ENCODE peak calls at places on chromosomes 5 and 9, in four cellular contexts. Z is GM12878, Y is IMR-90, K is tibial nerve. N is an unnamed sample.

GRCh38 chr9:36213989-36214388 is 23.3 kb downstream of the CLTA start:
- DNase-seq in K (no peak), Y (no peak), Z (no peak), N (no peak)

GRCh38 chr5:170747851-170748250 is 35.7 kb upstream of the GABRP start:
- DNase-seq in Z (no peak), K (no peak), Y (no peak), N (no peak)

GRCh38 chr9:27292646-27293045 is 4.3 kb downstream of the EQTN start:
- DNase-seq in Y (peak), K (peak), Z (no peak), N (peak)

GRCh38 chr5:160506006-160507004 is 84.7 kb downstream of the PTTG1 start:
- DNase-seq in Z (no peak), Y (peak), K (peak), N (peak)

GRCh38 chr5:10595678-10596309 is 31.9 kb downstream of the ANKRD33B start:
- DNase-seq in Y (peak), Z (no peak), K (peak), N (no peak)

GRCh38 chr9:134331186-134332025 is 5.2 kb downstream of the RXRA start:
- DNase-seq in K (no peak), Z (no peak), Y (no peak), N (no peak)

GRCh38 chr9:35203531-35203930 is 41.7 kb downstream of the UNC13B start:
- DNase-seq in K (no peak), Y (no peak), Z (no peak), N (no peak)

GRCh38 chr5:8851101-8851500 is 694.8 kb downstream of the SEMA5A start:
- DNase-seq in Z (no peak), K (no peak), Y (no peak), N (no peak)

GRCh38 chr5:33736510-33736909 is 155.3 kb downstream of the ADAMTS12 start:
- DNase-seq in Y (peak), K (no peak), Z (no peak), N (no peak)

GRCh38 chr5:141330299-141331080 is at the start of gene PCDHGA1:
- DNase-seq in K (no peak), Z (no peak), Y (peak), N (no peak)

GRCh38 chr9:135811796-135812195 is 95.5 kb downstream of the CAMSAP1 start:
- DNase-seq in Z (no peak), Y (peak), K (no peak), N (no peak)

GRCh38 chr9:110072597-110073355 is 135.2 kb downstream of the C9orf152 start:
- DNase-seq in Z (no peak), K (no peak), Y (no peak), N (no peak)

GRCh38 chr9:110049699-110050450 is 158.1 kb downstream of the C9orf152 start:
- DNase-seq in Z (no peak), Y (no peak), K (no peak), N (no peak)

GRCh38 chr5:158207733-158208132 is 348.8 kb upstream of the CLINT1 start:
- DNase-seq in Y (no peak), Z (no peak), K (no peak), N (no peak)

GRCh38 chr9:116417464-116417863 is 263.9 kb downstream of the PAPPA start:
- DNase-seq in Y (no peak), K (no peak), Z (no peak), N (no peak)

GRCh38 chr5:159184858-159185381 is 24.4 kb downstream of the RNF145 start:
- DNase-seq in Y (peak), K (no peak), Z (no peak), N (no peak)

GRCh38 chr5:176402684-176403083 is 13.7 kb downstream of the CLTB start:
- DNase-seq in Z (no peak), Y (no peak), K (no peak), N (no peak)

GRCh38 chr5:160290751-160291150 is 21.6 kb downstream of the CCNJL start:
- DNase-seq in Y (no peak), K (no peak), Z (no peak), N (peak)

GRCh38 chr5:65440456-65440855 is 41.3 kb downstream of the ADAMTS6 start:
- DNase-seq in K (no peak), Y (no peak), Z (no peak), N (no peak)

GRCh38 chr5:131619102-131619501 is 15.9 kb downstream of the RAPGEF6 start:
- DNase-seq in Z (no peak), Y (no peak), K (no peak), N (no peak)

GRCh38 chr9:68455436-68455835 is 85.2 kb downstream of the TMEM252 start:
- DNase-seq in Z (no peak), K (no peak), Y (no peak), N (no peak)

GRCh38 chr5:115398726-115399125 is 102.3 kb upstream of the CCDC112 start:
- DNase-seq in K (no peak), Z (no peak), Y (peak), N (no peak)

GRCh38 chr5:39076757-39077475 is 2.7 kb upstream of the RICTOR start:
- DNase-seq in K (no peak), Z (peak), Y (peak), N (no peak)

GRCh38 chr5:143781993-143782520 is 29.9 kb upstream of the HMHB1 start:
- DNase-seq in K (no peak), Z (no peak), Y (peak), N (no peak)

GRCh38 chr5:151459680-151460079 is 12.3 kb downstream of the SLC36A1 start:
- DNase-seq in K (no peak), Y (peak), Z (no peak), N (no peak)

GRCh38 chr5:168875839-168876238 is 296.7 kb upstream of the PANK3 start:
- DNase-seq in Y (no peak), Z (no peak), K (no peak), N (no peak)

GRCh38 chr5:170787216-170787615 is 3.7 kb downstream of the GABRP start:
- DNase-seq in Z (no peak), K (no peak), Y (no peak), N (no peak)

GRCh38 chr9:136200424-136200823 is 4.5 kb downstream of the LHX3 start:
- DNase-seq in Z (no peak), Y (no peak), K (no peak), N (no peak)

GRCh38 chr9:97046228-97046627 is 7.3 kb upstream of the CTSV start:
- DNase-seq in Z (no peak), Y (peak), K (no peak), N (peak)

GRCh38 chr5:179906795-179907569 is 715 bp downstream of the TBC1D9B start:
- DNase-seq in K (no peak), Z (no peak), Y (peak), N (no peak)

GRCh38 chr9:88789785-88790184 is 201.5 kb upstream of the S1PR3 start:
- DNase-seq in K (no peak), Z (no peak), Y (peak), N (no peak)

GRCh38 chr5:139388198-139388821 is 1.4 kb downstream of the MZB1 start:
- DNase-seq in Z (no peak), K (no peak), Y (peak), N (no peak)

GRCh38 chr5:61100425-61100824 is 61.8 kb downstream of the SMIM15 start:
- DNase-seq in Z (no peak), K (no peak), Y (no peak), N (no peak)

GRCh38 chr5:151699071-151699901 is 12.6 kb upstream of the SPARC start:
- DNase-seq in Z (no peak), K (no peak), Y (peak), N (peak)

GRCh38 chr5:157345485-157345884 is 79.6 kb downstream of the CYFIP2 start:
- DNase-seq in Y (no peak), Z (no peak), K (no peak), N (no peak)

GRCh38 chr5:143047091-143047490 is 276.9 kb downstream of the ARHGAP26 start:
- DNase-seq in K (no peak), Z (no peak), Y (no peak), N (no peak)

GRCh38 chr9:6931913-6932312 is 174.1 kb downstream of the KDM4C start:
- DNase-seq in K (no peak), Z (no peak), Y (peak), N (no peak)

GRCh38 chr9:89926691-89927220 is 321.9 kb downstream of the GADD45G start:
- DNase-seq in K (no peak), Y (no peak), Z (no peak), N (peak)

GRCh38 chr9:5876711-5877110 is 14.0 kb upstream of the MLANA start:
- DNase-seq in Y (no peak), K (no peak), Z (no peak), N (no peak)

GRCh38 chr5:158560170-158560569 is 539.5 kb downstream of the EBF1 start:
- DNase-seq in Y (no peak), K (no peak), Z (peak), N (no peak)

GRCh38 chr5:14174235-14174636 is 31.1 kb downstream of the TRIO start:
- DNase-seq in K (no peak), Z (peak), Y (peak), N (no peak)
- TF ChIP-seq POLR2A in K (no peak), Z (peak), Y (no peak), N (no peak)

DNA sequence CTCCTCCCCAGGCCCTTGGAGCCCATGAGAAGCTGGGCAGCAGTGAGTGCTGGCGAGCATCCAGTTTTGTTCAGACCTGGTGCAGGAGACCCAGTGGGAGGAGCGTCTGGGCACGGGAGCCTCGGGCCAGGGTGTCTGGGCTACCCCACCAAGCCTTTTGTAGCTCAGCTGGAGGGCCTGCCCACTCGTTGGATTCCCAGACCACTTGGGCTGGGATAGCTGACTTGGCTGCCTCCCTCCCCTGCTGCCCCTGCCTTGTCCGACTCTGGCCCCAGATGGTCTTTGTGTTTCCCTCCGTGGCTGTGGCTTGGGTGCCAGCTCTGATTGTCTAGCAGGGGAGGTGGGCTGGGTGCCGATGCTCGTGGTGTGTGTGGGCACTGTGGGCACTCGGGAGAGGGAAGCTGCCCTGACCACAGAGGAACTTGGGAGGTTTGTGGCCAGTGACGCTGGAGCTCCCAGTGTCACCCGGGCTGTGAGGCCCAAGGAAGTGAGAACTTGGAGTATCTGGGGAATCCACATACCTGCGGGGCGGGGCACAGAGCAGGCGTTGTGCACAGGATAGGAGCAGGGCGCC is 47.3 kb downstream of the WNK2 start:
- DNase-seq in Y (no peak), Z (no peak), K (no peak), N (no peak)
- TF ChIP-seq POLR2A in Y (no peak), Z (no peak), K (no peak), N (no peak)

DNA sequence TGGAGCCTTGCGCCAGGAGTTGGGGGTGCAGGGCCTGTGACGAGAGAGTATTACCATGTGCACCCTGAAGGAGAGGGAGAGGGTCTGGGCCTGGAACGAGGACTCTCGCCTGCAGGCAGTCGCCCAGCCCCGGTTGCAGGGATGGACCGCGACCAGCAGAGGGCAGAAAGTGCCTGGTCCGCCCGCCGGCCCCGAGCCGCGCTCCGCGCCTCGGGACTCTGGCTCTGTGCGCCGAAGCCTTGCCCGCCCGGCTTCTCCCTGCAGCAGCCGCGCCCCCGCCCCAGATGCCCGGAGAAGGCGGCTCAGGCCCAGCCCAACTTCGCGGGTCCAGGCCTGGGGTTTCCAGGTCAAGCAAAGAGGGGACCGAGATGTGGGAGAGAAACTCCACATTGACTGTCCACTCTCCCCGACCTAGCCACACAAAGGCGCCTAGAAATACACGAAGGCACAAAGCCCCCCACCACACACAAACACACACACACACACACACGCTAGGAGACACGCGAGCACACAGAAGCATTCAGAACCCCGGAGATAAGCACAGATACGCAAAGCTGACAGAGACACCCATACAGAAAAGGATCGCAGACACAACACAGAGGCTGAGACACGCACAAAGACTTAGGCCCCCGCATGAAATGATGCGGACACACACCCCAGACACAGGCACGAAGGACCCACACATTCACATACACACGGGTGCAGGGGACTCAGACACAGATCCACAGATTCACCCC is 2.0 kb upstream of the LMX1B start:
- DNase-seq in Y (peak), Z (no peak), K (peak), N (no peak)
- TF ChIP-seq POLR2A in Y (no peak), Z (no peak), K (no peak), N (no peak)

GRCh38 chr5:149150457-149150856 is 9.2 kb downstream of the ABLIM3 start:
- DNase-seq in Y (peak), Z (no peak), K (no peak), N (no peak)
- TF ChIP-seq POLR2A in Y (no peak), Z (no peak), K (no peak), N (no peak)

DNA sequence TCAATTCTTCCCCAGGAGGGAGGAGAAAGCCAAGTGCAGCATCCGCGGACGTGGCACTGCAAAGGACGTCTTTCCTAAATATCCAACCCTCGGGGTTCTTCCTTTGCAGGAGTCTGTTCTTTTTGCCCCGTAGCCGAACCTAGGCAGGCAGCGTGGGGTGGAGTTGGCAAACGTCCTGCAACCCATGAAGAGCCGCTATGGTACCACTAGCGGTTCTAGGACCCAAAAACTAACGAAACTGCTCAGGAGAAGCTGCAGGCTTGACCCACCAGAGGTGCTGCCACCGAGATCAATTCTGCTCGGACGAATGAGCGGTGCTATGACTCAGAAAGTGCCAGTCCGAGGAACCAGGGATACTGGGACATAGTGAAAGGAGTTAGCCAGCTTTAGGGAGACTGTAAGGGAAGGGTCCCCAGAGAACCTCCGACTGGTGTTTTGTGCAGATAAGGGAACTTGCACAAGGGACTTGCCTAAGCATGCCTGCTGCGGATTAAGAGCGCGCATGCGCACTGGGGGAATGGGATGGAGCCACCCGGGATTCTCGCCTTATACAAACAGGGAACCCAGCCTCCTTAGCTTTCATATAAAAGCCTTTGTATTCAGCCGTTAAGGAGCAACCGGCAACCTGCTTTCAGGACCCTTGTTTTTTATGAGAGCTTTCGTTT is 32.7 kb downstream of the ANXA2R start:
- DNase-seq in Z (no peak), K (peak), Y (peak), N (peak)
- TF ChIP-seq POLR2A in Z (no peak), K (no peak), Y (peak), N (no peak)

GRCh38 chr5:172745836-172746235 is 25.2 kb downstream of the DUSP1 start:
- DNase-seq in K (no peak), Y (no peak), Z (no peak), N (no peak)

GRCh38 chr5:172748341-172748843 is 22.6 kb downstream of the DUSP1 start:
- DNase-seq in Z (no peak), Y (no peak), K (peak), N (peak)

GRCh38 chr5:172745406-172745805 is 25.6 kb downstream of the DUSP1 start:
- DNase-seq in K (no peak), Z (no peak), Y (no peak), N (no peak)

GRCh38 chr5:172747471-172747870 is 23.5 kb downstream of the DUSP1 start:
- DNase-seq in Z (no peak), K (no peak), Y (no peak), N (no peak)

DNA sequence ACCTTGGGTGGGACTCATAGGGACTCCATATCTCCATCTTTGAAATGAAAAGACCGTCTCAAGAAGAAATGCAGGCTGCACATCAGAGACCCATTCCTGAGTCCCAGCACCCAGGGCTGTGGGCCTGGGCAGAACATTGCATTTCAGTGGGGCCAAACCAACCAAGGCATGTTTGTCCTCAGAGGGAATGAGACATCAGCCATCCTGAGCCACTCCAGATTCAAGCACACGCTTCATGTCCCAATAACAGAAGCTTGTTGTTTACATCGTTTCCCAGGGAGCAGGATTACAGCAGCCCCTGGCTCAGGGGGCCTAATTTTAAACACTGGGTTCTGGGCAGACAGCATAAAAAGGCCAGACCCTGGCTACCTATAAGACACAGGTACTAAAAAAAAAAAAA is 24.3 kb downstream of the DUSP1 start:
- DNase-seq in Z (no peak), Y (no peak), K (no peak), N (no peak)
- TF ChIP-seq POLR2A in Z (no peak), Y (no peak), K (no peak), N (no peak)

DNA sequence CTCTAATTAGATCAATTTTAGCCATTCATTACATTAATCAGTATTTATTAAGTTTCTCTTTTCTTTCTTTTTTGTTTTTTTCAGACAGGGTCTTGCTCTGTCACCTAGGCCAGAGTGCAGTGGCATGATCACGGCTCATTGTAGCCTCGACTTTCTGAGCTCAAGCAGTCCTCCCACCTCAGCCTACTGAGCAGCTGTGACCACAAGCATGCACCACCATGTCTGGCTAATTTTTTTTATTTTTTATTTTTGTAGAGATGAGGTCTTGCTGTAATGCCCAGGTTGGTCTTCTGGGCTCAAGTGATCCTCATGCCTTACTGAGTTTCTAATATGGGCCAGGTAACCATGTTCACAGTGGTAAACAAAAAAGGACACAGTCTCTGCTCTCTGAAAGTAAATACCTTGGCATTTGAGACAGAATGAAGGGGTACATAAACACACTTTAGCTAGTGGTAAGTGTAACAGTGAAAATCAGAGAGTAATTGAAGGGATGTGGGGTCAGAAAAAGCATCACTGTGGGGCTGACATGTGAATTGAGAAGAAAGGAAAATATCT is 336.3 kb downstream of the ADGRV1 start:
- DNase-seq in Y (no peak), Z (no peak), K (no peak), N (no peak)
- TF ChIP-seq POLR2A in Y (no peak), Z (no peak), K (no peak), N (no peak)

GRCh38 chr9:70257512-70257911 is 1.3 kb upstream of the SMC5 start:
- DNase-seq in Z (no peak), Y (no peak), K (no peak), N (no peak)
- TF ChIP-seq POLR2A in Z (no peak), Y (no peak), K (no peak), N (no peak)